ENCODE peak calls at places on chromosomes 16 and 17, in five cellular contexts. One of them, this sample, is unnamed.

GRCh38 chr17:76382803-76383644 is 1.4 kb upstream of the SPHK1 start:
- DNase-seq in mesendoderm: peak; percentile 85
- DNase-seq in thoracic aorta: no peak
- DNase-seq in adrenal gland: peak; percentile 31
- DNase-seq in CD4-positive, CD25-positive, alpha-beta regulatory T cell: peak; percentile 11
- DNase-seq in this sample: no peak

GRCh38 chr16:56615353-56615752 is 7.0 kb downstream of the MT2A start:
- DNase-seq in mesendoderm: no peak
- DNase-seq in thoracic aorta: no peak
- DNase-seq in adrenal gland: peak; percentile 40
- DNase-seq in CD4-positive, CD25-positive, alpha-beta regulatory T cell: no peak
- DNase-seq in this sample: no peak

GRCh38 chr17:62809656-62810055 is 1.5 kb upstream of the MARCHF10 start:
- DNase-seq in mesendoderm: no peak
- DNase-seq in thoracic aorta: no peak
- DNase-seq in adrenal gland: no peak
- DNase-seq in CD4-positive, CD25-positive, alpha-beta regulatory T cell: no peak
- DNase-seq in this sample: no peak

GRCh38 chr17:77735341-77736206 is 222.9 kb upstream of the TNRC6C start:
- DNase-seq in mesendoderm: peak; percentile 65
- DNase-seq in thoracic aorta: peak; percentile 41
- DNase-seq in adrenal gland: no peak
- DNase-seq in CD4-positive, CD25-positive, alpha-beta regulatory T cell: no peak
- DNase-seq in this sample: no peak

GRCh38 chr16:53960954-53961616 is 257.1 kb downstream of the FTO start:
- DNase-seq in mesendoderm: no peak
- DNase-seq in thoracic aorta: no peak
- DNase-seq in adrenal gland: no peak
- DNase-seq in CD4-positive, CD25-positive, alpha-beta regulatory T cell: no peak
- DNase-seq in this sample: no peak

GRCh38 chr17:17183744-17184143 is 22.4 kb downstream of the PLD6 start:
- DNase-seq in mesendoderm: no peak
- DNase-seq in thoracic aorta: no peak
- DNase-seq in adrenal gland: no peak
- DNase-seq in CD4-positive, CD25-positive, alpha-beta regulatory T cell: no peak
- DNase-seq in this sample: no peak

GRCh38 chr17:77204531-77204930 is 63.8 kb downstream of the SEC14L1 start:
- DNase-seq in mesendoderm: no peak
- DNase-seq in thoracic aorta: no peak
- DNase-seq in adrenal gland: no peak
- DNase-seq in CD4-positive, CD25-positive, alpha-beta regulatory T cell: no peak
- DNase-seq in this sample: no peak

GRCh38 chr17:29178750-29179231 is 1.4 kb downstream of the MYO18A start:
- DNase-seq in mesendoderm: peak; percentile 37
- DNase-seq in thoracic aorta: no peak
- DNase-seq in adrenal gland: no peak
- DNase-seq in CD4-positive, CD25-positive, alpha-beta regulatory T cell: no peak
- DNase-seq in this sample: no peak

GRCh38 chr16:9107025-9107970 is 15.9 kb downstream of the HAPSTR1 start:
- DNase-seq in mesendoderm: no peak
- DNase-seq in thoracic aorta: no peak
- DNase-seq in adrenal gland: no peak
- DNase-seq in CD4-positive, CD25-positive, alpha-beta regulatory T cell: no peak
- DNase-seq in this sample: no peak

DNA sequence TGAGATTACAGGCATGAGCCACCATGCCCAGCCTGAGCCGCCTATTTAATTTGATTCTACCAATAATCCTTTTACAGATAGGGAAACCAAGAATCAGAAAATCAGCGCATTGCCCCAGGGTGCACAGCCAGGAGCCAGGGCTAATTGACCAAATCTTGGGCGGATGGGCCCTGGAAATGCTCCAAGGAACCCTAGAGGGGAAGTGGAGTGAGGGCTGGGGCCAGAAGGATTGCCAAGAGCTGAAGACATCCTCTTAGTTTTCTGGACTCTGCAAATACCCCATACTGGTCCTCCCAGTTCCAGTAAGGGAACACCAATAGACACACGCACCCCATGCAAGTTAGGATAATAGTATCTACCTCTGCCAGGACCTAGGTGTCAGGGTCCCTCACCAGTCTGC is 3.8 kb downstream of the FHOD1 start:
- DNase-seq in mesendoderm: no peak
- DNase-seq in thoracic aorta: no peak
- DNase-seq in adrenal gland: peak; percentile 58
- DNase-seq in CD4-positive, CD25-positive, alpha-beta regulatory T cell: no peak
- DNase-seq in this sample: no peak
- H3K4me1 ChIP-seq in mesendoderm: peaks cover 26% of the 10 kb centered on the region
- H3K4me1 ChIP-seq in thoracic aorta: peaks cover 42% of the 10 kb centered on the region
- H3K4me1 ChIP-seq in adrenal gland: peaks cover 63% of the 10 kb centered on the region
- H3K4me1 ChIP-seq in CD4-positive, CD25-positive, alpha-beta regulatory T cell: peaks cover 47% of the 10 kb centered on the region
- H3K4me1 ChIP-seq in this sample: peaks cover 35% of the 10 kb centered on the region

GRCh38 chr17:7572588-7573323 is 6.7 kb upstream of the CD68 start:
- DNase-seq in mesendoderm: peak; percentile 100
- DNase-seq in thoracic aorta: peak; percentile 96
- DNase-seq in adrenal gland: peak; percentile 100
- DNase-seq in CD4-positive, CD25-positive, alpha-beta regulatory T cell: no peak
- DNase-seq in this sample: peak; percentile 100
- H3K4me1 ChIP-seq in mesendoderm: peaks cover 2% of the 10 kb centered on the region
- H3K4me1 ChIP-seq in thoracic aorta: peaks cover 16% of the 10 kb centered on the region
- H3K4me1 ChIP-seq in adrenal gland: peaks cover 20% of the 10 kb centered on the region
- H3K4me1 ChIP-seq in CD4-positive, CD25-positive, alpha-beta regulatory T cell: peaks cover 24% of the 10 kb centered on the region
- H3K4me1 ChIP-seq in this sample: peaks cover 28% of the 10 kb centered on the region

GRCh38 chr16:87461466-87461975 is 31.3 kb downstream of the ZCCHC14 start:
- DNase-seq in mesendoderm: peak; percentile 98
- DNase-seq in thoracic aorta: peak; percentile 23
- DNase-seq in adrenal gland: peak; percentile 89
- DNase-seq in CD4-positive, CD25-positive, alpha-beta regulatory T cell: peak; percentile 19
- DNase-seq in this sample: no peak

GRCh38 chr16:87459027-87459426 is 33.8 kb downstream of the ZCCHC14 start:
- DNase-seq in mesendoderm: no peak
- DNase-seq in thoracic aorta: no peak
- DNase-seq in adrenal gland: no peak
- DNase-seq in CD4-positive, CD25-positive, alpha-beta regulatory T cell: no peak
- DNase-seq in this sample: no peak

GRCh38 chr16:87458424-87458915 is 34.4 kb downstream of the ZCCHC14 start:
- DNase-seq in mesendoderm: no peak
- DNase-seq in thoracic aorta: no peak
- DNase-seq in adrenal gland: no peak
- DNase-seq in CD4-positive, CD25-positive, alpha-beta regulatory T cell: no peak
- DNase-seq in this sample: no peak

GRCh38 chr16:87459833-87460232 is 33.0 kb downstream of the ZCCHC14 start:
- DNase-seq in mesendoderm: no peak
- DNase-seq in thoracic aorta: no peak
- DNase-seq in adrenal gland: no peak
- DNase-seq in CD4-positive, CD25-positive, alpha-beta regulatory T cell: no peak
- DNase-seq in this sample: no peak

GRCh38 chr16:87460936-87461335 is 31.9 kb downstream of the ZCCHC14 start:
- DNase-seq in mesendoderm: no peak
- DNase-seq in thoracic aorta: no peak
- DNase-seq in adrenal gland: no peak
- DNase-seq in CD4-positive, CD25-positive, alpha-beta regulatory T cell: no peak
- DNase-seq in this sample: no peak
- H3K4me1 ChIP-seq in mesendoderm: no peaks in the 10 kb centered on the region
- H3K4me1 ChIP-seq in thoracic aorta: peaks cover 42% of the 10 kb centered on the region
- H3K4me1 ChIP-seq in adrenal gland: peaks cover 34% of the 10 kb centered on the region
- H3K4me1 ChIP-seq in CD4-positive, CD25-positive, alpha-beta regulatory T cell: peaks cover 26% of the 10 kb centered on the region
- H3K4me1 ChIP-seq in this sample: peaks cover 29% of the 10 kb centered on the region

DNA sequence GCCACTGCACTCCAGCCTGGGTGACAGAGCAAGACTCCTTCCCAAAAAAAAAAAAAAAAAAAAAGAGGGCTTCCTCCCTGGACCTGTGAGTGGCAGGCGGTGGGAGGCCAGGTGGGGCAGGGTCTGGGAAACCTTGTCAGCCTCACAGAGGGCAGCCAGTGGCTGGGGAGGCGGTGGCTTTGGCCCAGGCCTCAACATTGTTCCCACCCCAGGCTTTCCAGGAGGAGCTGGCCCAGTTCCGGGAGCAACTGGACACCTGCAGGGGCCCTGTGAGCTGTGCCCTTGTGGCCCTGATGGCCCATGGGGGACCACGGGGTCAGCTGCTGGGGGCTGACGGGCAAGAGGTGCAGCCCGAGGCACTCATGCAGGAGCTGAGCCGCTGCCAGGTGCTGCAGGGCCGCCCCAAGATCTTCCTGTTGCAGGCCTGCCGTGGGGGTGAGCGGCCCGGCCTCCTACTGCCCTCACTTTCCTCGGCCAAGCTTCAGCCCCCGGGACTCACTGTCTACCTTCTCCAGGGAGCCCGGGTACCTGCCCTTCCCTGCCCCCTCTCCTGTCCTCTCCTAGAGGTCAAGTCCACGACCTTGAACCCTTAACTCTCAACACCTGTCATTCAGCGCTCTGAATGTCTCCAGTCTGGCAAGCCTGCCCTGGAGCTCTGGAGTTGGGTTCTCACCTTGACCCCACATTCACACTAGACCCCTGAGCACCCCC is 12.4 kb downstream of the ZNF213 start:
- DNase-seq in mesendoderm: no peak
- DNase-seq in thoracic aorta: no peak
- DNase-seq in adrenal gland: no peak
- DNase-seq in CD4-positive, CD25-positive, alpha-beta regulatory T cell: no peak
- DNase-seq in this sample: no peak
- H3K4me1 ChIP-seq in mesendoderm: no peaks in the 10 kb centered on the region
- H3K4me1 ChIP-seq in thoracic aorta: peaks cover 7% of the 10 kb centered on the region
- H3K4me1 ChIP-seq in adrenal gland: peaks cover 3% of the 10 kb centered on the region
- H3K4me1 ChIP-seq in CD4-positive, CD25-positive, alpha-beta regulatory T cell: peaks cover 19% of the 10 kb centered on the region
- H3K4me1 ChIP-seq in this sample: peaks cover 21% of the 10 kb centered on the region

DNA sequence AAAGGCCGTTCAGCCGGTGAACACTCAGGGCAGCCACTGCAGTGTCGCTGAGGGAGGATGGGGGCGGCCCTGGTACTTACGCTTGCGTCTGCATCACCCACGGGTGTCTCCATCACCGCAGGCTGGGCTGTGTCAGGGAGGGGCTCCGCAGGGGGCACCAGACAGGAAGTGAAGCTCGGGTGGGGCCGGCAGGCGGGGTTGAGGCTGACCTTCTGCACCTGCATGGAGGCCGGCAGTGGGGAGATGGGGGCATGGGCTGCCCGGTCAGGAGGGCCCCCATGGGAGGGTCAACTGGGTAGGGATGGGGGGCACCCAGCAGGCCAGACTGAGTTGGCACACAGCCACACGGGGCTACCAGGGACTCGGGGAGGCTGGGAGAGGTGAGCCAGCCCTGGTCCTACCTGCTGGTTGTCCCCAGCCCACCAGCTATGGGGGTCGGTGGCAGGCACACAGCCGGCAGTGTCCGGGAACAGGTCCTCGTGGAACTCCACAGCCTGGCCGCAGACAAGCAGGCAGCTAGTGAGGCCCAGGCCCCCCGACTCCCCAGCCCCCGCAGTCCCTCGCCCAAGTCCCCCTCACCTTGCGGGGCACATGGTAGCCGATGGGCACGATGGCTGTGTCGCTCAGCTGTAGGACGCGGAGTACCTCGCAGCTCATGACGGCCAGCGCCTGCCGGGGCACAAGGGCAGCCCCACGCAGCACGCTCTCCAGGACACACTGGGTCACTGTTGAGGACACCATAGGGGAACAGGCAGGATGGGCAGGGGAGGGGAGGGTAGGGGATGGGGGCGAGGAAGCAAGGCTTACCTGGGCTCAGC is 7.2 kb upstream of the VASN start:
- DNase-seq in mesendoderm: no peak
- DNase-seq in thoracic aorta: no peak
- DNase-seq in adrenal gland: no peak
- DNase-seq in CD4-positive, CD25-positive, alpha-beta regulatory T cell: no peak
- DNase-seq in this sample: no peak
- H3K4me1 ChIP-seq in mesendoderm: no peaks in the 10 kb centered on the region
- H3K4me1 ChIP-seq in thoracic aorta: peaks cover 9% of the 10 kb centered on the region
- H3K4me1 ChIP-seq in adrenal gland: peaks cover 7% of the 10 kb centered on the region
- H3K4me1 ChIP-seq in CD4-positive, CD25-positive, alpha-beta regulatory T cell: no peaks in the 10 kb centered on the region
- H3K4me1 ChIP-seq in this sample: no peaks in the 10 kb centered on the region

GRCh38 chr17:43768382-43768781 is 9.8 kb upstream of the SOST start:
- DNase-seq in mesendoderm: no peak
- DNase-seq in thoracic aorta: no peak
- DNase-seq in adrenal gland: peak; percentile 57
- DNase-seq in CD4-positive, CD25-positive, alpha-beta regulatory T cell: no peak
- DNase-seq in this sample: no peak
- H3K4me1 ChIP-seq in mesendoderm: no peaks in the 10 kb centered on the region
- H3K4me1 ChIP-seq in thoracic aorta: peaks cover 17% of the 10 kb centered on the region
- H3K4me1 ChIP-seq in adrenal gland: no peaks in the 10 kb centered on the region
- H3K4me1 ChIP-seq in CD4-positive, CD25-positive, alpha-beta regulatory T cell: no peaks in the 10 kb centered on the region
- H3K4me1 ChIP-seq in this sample: no peaks in the 10 kb centered on the region

GRCh38 chr17:64004903-64005733 is 7.0 kb downstream of the PRR29 start:
- DNase-seq in mesendoderm: no peak
- DNase-seq in thoracic aorta: no peak
- DNase-seq in adrenal gland: peak; percentile 1
- DNase-seq in CD4-positive, CD25-positive, alpha-beta regulatory T cell: no peak
- DNase-seq in this sample: no peak
- H3K4me1 ChIP-seq in mesendoderm: no peaks in the 10 kb centered on the region
- H3K4me1 ChIP-seq in thoracic aorta: no peaks in the 10 kb centered on the region
- H3K4me1 ChIP-seq in adrenal gland: peaks cover 3% of the 10 kb centered on the region
- H3K4me1 ChIP-seq in CD4-positive, CD25-positive, alpha-beta regulatory T cell: peaks cover 37% of the 10 kb centered on the region
- H3K4me1 ChIP-seq in this sample: peaks cover 35% of the 10 kb centered on the region